ENCODE peak calls at places on chromosomes 5 and 9, in nine cellular contexts. K, T, J, Z, C, S, H, U and N are unnamed samples.

GRCh38 chr9:133460405-133461175 is 812 bp downstream of the CACFD1 start:
- DNase-seq in K (peak), T (peak), J (peak), Z (peak), C (peak), S (peak), H (peak), U (peak), N (no peak)

GRCh38 chr5:131209506-131210191 is 38.9 kb downstream of the LYRM7 start:
- DNase-seq in K (no peak), T (peak), J (peak), Z (no peak), C (no peak), S (no peak), H (no peak), U (peak), N (no peak)

GRCh38 chr9:127199001-127199791 is 65.4 kb upstream of the GARNL3 start:
- DNase-seq in K (peak), T (peak), J (peak), Z (peak), C (no peak), S (peak), H (peak), U (peak), N (peak)

GRCh38 chr5:149902177-149902576 is 42.4 kb downstream of the PDE6A start:
- DNase-seq in K (no peak), T (no peak), J (no peak), Z (no peak), C (no peak), S (no peak), H (no peak), U (no peak), N (no peak)

GRCh38 chr9:31185831-31186230 is 1198.6 kb upstream of the ACO1 start:
- DNase-seq in K (peak), T (no peak), J (no peak), Z (no peak), C (no peak), S (no peak), H (peak), U (no peak), N (peak)

GRCh38 chr9:72733896-72734295 is 212.5 kb downstream of the TMC1 start:
- DNase-seq in K (peak), T (no peak), J (no peak), Z (no peak), C (no peak), S (no peak), H (no peak), U (no peak), N (no peak)

GRCh38 chr5:152142845-152143469 is 218.3 kb upstream of the GLRA1 start:
- DNase-seq in K (peak), T (peak), J (peak), Z (peak), C (no peak), S (peak), H (peak), U (peak), N (peak)

GRCh38 chr9:121599186-121599871 is 52.1 kb upstream of the DAB2IP start:
- DNase-seq in K (peak), T (peak), J (no peak), Z (peak), C (peak), S (peak), H (peak), U (peak), N (no peak)

GRCh38 chr5:82164957-82165698 is 113.0 kb downstream of the RPS23 start:
- DNase-seq in K (peak), T (no peak), J (no peak), Z (peak), C (no peak), S (peak), H (peak), U (peak), N (no peak)

GRCh38 chr9:14814229-14814628 is 91.7 kb upstream of the CER1 start:
- DNase-seq in K (no peak), T (no peak), J (no peak), Z (no peak), C (no peak), S (no peak), H (no peak), U (no peak), N (no peak)

GRCh38 chr9:78954286-78954685 is 617.5 kb upstream of the TLE4 start:
- DNase-seq in K (no peak), T (no peak), J (no peak), Z (no peak), C (no peak), S (no peak), H (no peak), U (no peak), N (no peak)

GRCh38 chr5:126868961-126869451 is 92.1 kb downstream of the LMNB1 start:
- DNase-seq in K (peak), T (peak), J (peak), Z (peak), C (no peak), S (no peak), H (peak), U (no peak), N (no peak)

GRCh38 chr5:116575635-116576042 is 1.0 kb upstream of the SEMA6A start:
- DNase-seq in K (peak), T (peak), J (no peak), Z (peak), C (no peak), S (no peak), H (no peak), U (peak), N (no peak)

GRCh38 chr9:78023003-78023741 is 8.4 kb downstream of the GNAQ start:
- DNase-seq in K (peak), T (no peak), J (no peak), Z (no peak), C (no peak), S (peak), H (no peak), U (peak), N (no peak)

GRCh38 chr5:179371681-179372675 is 26.7 kb upstream of the ADAMTS2 start:
- DNase-seq in K (no peak), T (peak), J (no peak), Z (no peak), C (peak), S (no peak), H (no peak), U (no peak), N (no peak)

GRCh38 chr5:79505138-79505537 is 8.8 kb downstream of the HOMER1 start:
- DNase-seq in K (no peak), T (no peak), J (no peak), Z (no peak), C (no peak), S (no peak), H (no peak), U (no peak), N (no peak)